ENCODE peak calls at places on chromosomes 3 and 15, in nine cellular contexts. B is stomach, I is ovary, Z is tibial nerve, N is A549, U is K562, J is testis, T is adrenal gland, V is uterus. P is an unnamed sample.

GRCh38 chr3:3170998-3171397 is 8.5 kb downstream of the CRBN start:
- DNase-seq in J (no peak), U (peak; percentile 25), N (peak; percentile 44), V (no peak), T (no peak), I (no peak), B (no peak), Z (no peak), P (no peak)

GRCh38 chr3:134381836-134382442 is 7.7 kb upstream of the AMOTL2 start:
- DNase-seq in V (no peak), U (no peak), N (no peak), Z (no peak), I (no peak), B (peak; percentile 97), T (no peak), J (no peak), P (no peak)

GRCh38 chr3:7015683-7016440 is 154.9 kb downstream of the GRM7 start:
- DNase-seq in U (no peak), V (no peak), N (no peak), J (no peak), Z (no peak), T (no peak), I (no peak), B (no peak), P (no peak)

GRCh38 chr3:53254810-53255359 is 937 bp downstream of the TKT start:
- DNase-seq in B (peak; percentile 81), I (peak; percentile 74), U (peak; percentile 70), V (peak; percentile 49), T (peak; percentile 77), J (peak; percentile 87), Z (peak; percentile 57), N (no peak), P (peak; percentile 88)

GRCh38 chr3:147383617-147384016 is 22.7 kb downstream of the ZIC4 start:
- DNase-seq in I (no peak), T (no peak), Z (no peak), V (no peak), N (no peak), B (no peak), U (no peak), J (no peak), P (no peak)

GRCh38 chr3:141305436-141305835 is 62.9 kb upstream of the ZBTB38 start:
- DNase-seq in I (no peak), Z (no peak), N (peak; percentile 77), V (no peak), T (no peak), J (peak; percentile 33), B (no peak), U (no peak), P (no peak)

GRCh38 chr3:74535281-74535680 is 79.2 kb downstream of the CNTN3 start:
- DNase-seq in T (no peak), I (no peak), V (no peak), J (no peak), Z (no peak), U (no peak), B (no peak), N (no peak), P (no peak)

GRCh38 chr3:184715943-184716651 is 4.2 kb upstream of the MAGEF1 start:
- DNase-seq in B (no peak), I (no peak), Z (no peak), U (no peak), V (no peak), J (no peak), T (no peak), N (no peak), P (no peak)

GRCh38 chr3:47394867-47395266 is 14.0 kb downstream of the PTPN23 start:
- DNase-seq in T (peak; percentile 21), Z (no peak), J (no peak), B (no peak), N (no peak), V (no peak), I (no peak), U (no peak), P (no peak)

GRCh38 chr3:87270908-87271727 is 5.3 kb downstream of the POU1F1 start:
- DNase-seq in N (no peak), T (no peak), U (no peak), Z (no peak), J (no peak), I (no peak), B (no peak), V (no peak), P (no peak)

GRCh38 chr3:72492240-72492639 is 356.0 kb downstream of the SHQ1 start:
- DNase-seq in I (no peak), B (no peak), V (no peak), Z (peak; percentile 77), N (no peak), J (peak; percentile 38), T (peak; percentile 91), U (no peak), P (no peak)

GRCh38 chr15:71128939-71129562 is 13.8 kb downstream of the THSD4 start:
- DNase-seq in N (peak; percentile 61), J (no peak), T (no peak), U (no peak), I (no peak), V (no peak), B (no peak), Z (no peak), P (no peak)

GRCh38 chr3:161038725-161039124 is 66.4 kb downstream of the B3GALNT1 start:
- DNase-seq in Z (no peak), U (no peak), B (no peak), I (no peak), V (no peak), T (no peak), J (no peak), N (no peak), P (no peak)

DNA sequence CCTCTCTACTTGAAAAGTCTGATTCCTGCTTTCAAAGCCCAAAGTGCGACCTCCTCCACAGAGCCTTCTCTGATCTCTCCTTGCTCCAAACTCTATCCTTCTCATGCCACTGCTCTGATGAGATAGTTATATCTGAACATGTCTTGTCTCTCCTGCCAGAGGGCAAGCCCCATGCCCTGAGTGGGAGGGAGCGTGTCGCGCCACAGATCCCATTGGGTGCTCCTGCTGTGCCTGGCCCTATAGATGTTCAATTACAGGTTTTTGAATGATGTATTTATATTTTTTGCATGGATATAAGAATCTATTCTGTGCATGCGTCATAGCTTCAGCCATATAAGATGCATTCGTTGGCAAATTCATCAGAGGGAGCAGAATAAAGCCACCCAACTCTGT is 20.4 kb downstream of the CORO2B start:
- DNase-seq in V (no peak), B (no peak), J (no peak), U (no peak), T (no peak), I (no peak), N (no peak), Z (no peak), P (no peak)
- H3K27ac ChIP-seq in V (peak overlapping the region; percentile 66), B (no peak overlapping the region), J (no peak overlapping the region), U (no peak overlapping the region), T (no peak overlapping the region), I (peak overlapping the region; percentile 76), N (no peak overlapping the region), Z (peak overlapping the region; percentile 83), P (no peak overlapping the region)

GRCh38 chr15:72379856-72380255 is 4.0 kb upstream of the HEXA start:
- DNase-seq in I (no peak), B (no peak), N (no peak), T (no peak), J (no peak), V (no peak), Z (no peak), U (no peak), P (no peak)

GRCh38 chr15:72380743-72381142 is 4.9 kb upstream of the HEXA start:
- DNase-seq in T (no peak), I (no peak), Z (no peak), V (no peak), N (no peak), J (no peak), U (no peak), B (no peak), P (no peak)

GRCh38 chr15:72375501-72375845 is 341 bp downstream of the HEXA start:
- DNase-seq in T (peak; percentile 56), I (no peak), U (peak; percentile 27), Z (no peak), V (no peak), N (no peak), B (peak; percentile 77), J (no peak), P (peak; percentile 87)

GRCh38 chr15:72375846-72376581 is at the start of gene HEXA:
- DNase-seq in Z (peak; percentile 99), V (peak; percentile 96), J (peak; percentile 97), B (peak; percentile 98), U (peak; percentile 95), I (peak; percentile 99), T (peak; percentile 98), N (peak; percentile 99), P (peak; percentile 99)
- TF ChIP-seq POLR2A in Z (peak; percentile 64), V (peak; percentile 23), J (no peak), B (no peak), U (peak; percentile 91), I (peak; percentile 65), T (peak; percentile 73), N (peak; percentile 94), P (peak; percentile 47)

DNA sequence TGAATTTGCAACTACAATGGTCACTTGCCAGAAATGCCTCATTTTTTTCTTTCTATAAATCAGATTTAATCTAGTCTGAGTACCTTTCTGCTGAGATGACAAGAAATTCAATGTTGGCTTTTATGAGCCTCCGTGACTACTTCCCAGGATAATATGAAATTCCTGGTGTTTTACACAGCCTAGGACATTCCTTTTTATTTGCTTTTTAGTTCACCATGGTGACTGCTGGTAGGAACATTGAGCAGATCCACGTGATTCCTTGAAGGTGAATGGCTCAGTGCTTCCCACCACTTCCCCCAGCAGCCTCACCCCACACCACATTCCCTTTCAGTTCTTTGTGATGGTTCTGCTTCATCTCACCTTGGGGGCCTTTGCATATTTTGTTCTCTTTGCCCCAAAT is 4.3 kb upstream of the NPTN start:
- DNase-seq in N (peak; percentile 58), U (no peak), Z (no peak), I (no peak), T (no peak), V (no peak), B (no peak), J (no peak), P (no peak)
- H3K27ac ChIP-seq in N (no peak overlapping the region), U (no peak overlapping the region), Z (no peak overlapping the region), I (no peak overlapping the region), T (no peak overlapping the region), V (no peak overlapping the region), B (no peak overlapping the region), J (no peak overlapping the region), P (no peak overlapping the region)

GRCh38 chr15:44727462-44728231 is 8.7 kb upstream of the TRIM69 start:
- DNase-seq in Z (no peak), I (no peak), N (no peak), B (no peak), T (no peak), V (no peak), U (no peak), J (no peak), P (no peak)

GRCh38 chr15:44729394-44729913 is 6.9 kb upstream of the TRIM69 start:
- DNase-seq in N (no peak), I (no peak), Z (no peak), T (peak; percentile 48), B (peak; percentile 50), J (peak; percentile 42), U (no peak), V (peak; percentile 43), P (no peak)

GRCh38 chr15:44726136-44726535 is 10.2 kb upstream of the TRIM69 start:
- DNase-seq in N (no peak), T (no peak), B (no peak), Z (no peak), U (no peak), J (no peak), V (no peak), I (no peak), P (no peak)

GRCh38 chr15:44728576-44729393 is 7.5 kb upstream of the TRIM69 start:
- DNase-seq in Z (peak; percentile 94), B (peak; percentile 95), V (peak; percentile 97), T (peak; percentile 97), I (peak; percentile 94), N (peak; percentile 95), U (peak; percentile 90), J (peak; percentile 97), P (peak; percentile 98)

GRCh38 chr15:44726568-44727461 is 9.5 kb upstream of the TRIM69 start:
- DNase-seq in Z (no peak), V (peak; percentile 61), T (peak; percentile 50), N (peak; percentile 78), B (peak; percentile 49), J (peak; percentile 18), I (no peak), U (peak; percentile 71), P (no peak)
- TF ChIP-seq POLR2A in Z (peak; percentile 7), V (no peak), T (peak; percentile 10), N (peak; percentile 46), B (no peak), J (no peak), I (no peak), U (peak; percentile 95), P (no peak)

P was measured in upper lobe of left lung.